ENCODE peak calls at places on chromosome 7, in four cellular contexts. M, P, G and D are unnamed samples.

GRCh38 chr7:124201768-124202349 is 169.0 kb upstream of the TMEM229A start:
- DNase-seq in G (no peak), P (no peak), M (no peak), D (no peak)

GRCh38 chr7:50868426-50869100 is 85.9 kb upstream of the GRB10 start:
- DNase-seq in P (no peak), M (no peak), G (no peak), D (no peak)

GRCh38 chr7:143504215-143504936 is 26.7 kb downstream of the TAS2R41 start:
- DNase-seq in M (no peak), G (no peak), P (no peak), D (no peak)

GRCh38 chr7:2040201-2040892 is 192.4 kb downstream of the MAD1L1 start:
- DNase-seq in P (no peak), M (no peak), G (no peak), D (no peak)

GRCh38 chr7:126499481-126499880 is 753.3 kb downstream of the GRM8 start:
- DNase-seq in M (no peak), P (no peak), G (no peak), D (no peak)

GRCh38 chr7:85733163-85733915 is 546.5 kb upstream of the SEMA3D start:
- DNase-seq in M (no peak), G (no peak), P (no peak), D (no peak)

GRCh38 chr7:114656471-114656870 is 241.9 kb downstream of the FOXP2 start:
- DNase-seq in G (no peak), P (no peak), M (no peak), D (no peak)

GRCh38 chr7:101911011-101911799 is 93.8 kb downstream of the CUX1 start:
- DNase-seq in M (no peak), G (no peak), P (no peak), D (no peak)

GRCh38 chr7:92834661-92835139 is 1.7 kb downstream of the CDK6 start:
- DNase-seq in G (no peak), M (no peak), P (no peak), D (peak)

GRCh38 chr7:128911441-128912031 is 1.0 kb upstream of the KCP start:
- DNase-seq in P (no peak), M (no peak), G (no peak), D (no peak)

GRCh38 chr7:75650062-75650461 is 88.7 kb downstream of the HIP1 start:
- DNase-seq in M (no peak), G (no peak), P (no peak), D (no peak)

GRCh38 chr7:55052726-55053431 is 34.1 kb downstream of the EGFR start:
- DNase-seq in G (no peak), M (no peak), P (no peak), D (no peak)

GRCh38 chr7:143390098-143390772 is 9.1 kb downstream of the ZYX start:
- DNase-seq in G (no peak), M (no peak), P (no peak), D (no peak)

GRCh38 chr7:50869108-50869716 is 86.5 kb upstream of the GRB10 start:
- DNase-seq in M (no peak), P (no peak), G (no peak), D (no peak)

GRCh38 chr7:150381785-150382122 is 2.6 kb downstream of the ZNF775 start:
- DNase-seq in P (no peak), M (no peak), G (no peak), D (no peak)

GRCh38 chr7:116955801-116956514 is 2.7 kb downstream of the ST7 start:
- DNase-seq in P (no peak), G (no peak), M (no peak), D (no peak)

GRCh38 chr7:95718556-95719410 is 53.6 kb upstream of the DYNC1I1 start:
- DNase-seq in P (no peak), G (no peak), M (no peak), D (no peak)

GRCh38 chr7:141456298-141456697 is 94.9 kb upstream of the AGK start:
- DNase-seq in M (no peak), G (no peak), P (no peak), D (no peak)

GRCh38 chr7:34133983-34134782 is 228.8 kb downstream of the BMPER start:
- DNase-seq in G (no peak), P (no peak), M (no peak), D (peak)

GRCh38 chr7:65554-65953 is 126.8 kb upstream of the FAM20C start:
- DNase-seq in P (no peak), G (no peak), M (no peak), D (no peak)

GRCh38 chr7:129574487-129574886 is 37.0 kb upstream of the NRF1 start:
- DNase-seq in P (no peak), G (no peak), M (no peak), D (no peak)